ENCODE peak calls at places on chromosomes 3 and 15, in eight cellular contexts. A, I, D, F, U, C, L and O are unnamed samples.

GRCh38 chr3:112814256-112814655 is 32.4 kb downstream of the CD200R1L start:
- DNase-seq in A (no peak), I (no peak), D (no peak), F (peak; percentile 57), U (no peak), C (no peak), L (no peak), O (no peak)

GRCh38 chr3:159082514-159082913 is 280.7 kb downstream of the MFSD1 start:
- DNase-seq in A (no peak), I (no peak), D (no peak), F (no peak), U (no peak), C (no peak), L (no peak), O (no peak)

GRCh38 chr15:57031082-57031481 is 112.6 kb downstream of the TCF12 start:
- DNase-seq in A (no peak), I (no peak), D (no peak), F (no peak), U (no peak), C (no peak), L (no peak), O (no peak)

GRCh38 chr15:51696566-51696965 is 15.3 kb downstream of the SCG3 start:
- DNase-seq in A (no peak), I (no peak), D (no peak), F (peak; percentile 7), U (no peak), C (no peak), L (no peak), O (no peak)

GRCh38 chr3:122977645-122978466 is 49.7 kb downstream of the SEMA5B start:
- DNase-seq in A (no peak), I (no peak), D (no peak), F (peak; percentile 76), U (no peak), C (no peak), L (no peak), O (peak; percentile 72)

GRCh38 chr15:72856549-72857040 is 73.0 kb upstream of the ADPGK start:
- DNase-seq in A (no peak), I (no peak), D (peak; percentile 14), F (no peak), U (peak; percentile 64), C (no peak), L (no peak), O (no peak)

GRCh38 chr3:148880681-148881080 is 15.6 kb downstream of the CPA3 start:
- DNase-seq in A (no peak), I (no peak), D (no peak), F (peak; percentile 72), U (no peak), C (no peak), L (no peak), O (no peak)

GRCh38 chr15:80049046-80049445 is 10.4 kb upstream of the ZFAND6 start:
- DNase-seq in A (no peak), I (no peak), D (no peak), F (no peak), U (no peak), C (no peak), L (no peak), O (no peak)

GRCh38 chr3:122697952-122698625 is 17.4 kb downstream of the PARP14 start:
- DNase-seq in A (no peak), I (no peak), D (no peak), F (no peak), U (no peak), C (no peak), L (no peak), O (no peak)

GRCh38 chr15:25600751-25601150 is 161.9 kb upstream of the UBE3A start:
- DNase-seq in A (no peak), I (no peak), D (no peak), F (no peak), U (no peak), C (no peak), L (no peak), O (no peak)

GRCh38 chr15:73237910-73238309 is 130.8 kb downstream of the HCN4 start:
- DNase-seq in A (no peak), I (no peak), D (no peak), F (no peak), U (no peak), C (no peak), L (no peak), O (no peak)

GRCh38 chr3:110664148-110664547 is 407.5 kb upstream of the NECTIN3 start:
- DNase-seq in A (no peak), I (no peak), D (no peak), F (no peak), U (no peak), C (no peak), L (no peak), O (no peak)

GRCh38 chr3:52529376-52530333 is 4.0 kb downstream of the NT5DC2 start:
- DNase-seq in A (peak; percentile 7), I (peak; percentile 34), D (no peak), F (no peak), U (no peak), C (peak; percentile 68), L (no peak), O (no peak)

GRCh38 chr15:101805605-101806345 is 2.5 kb downstream of the OR4F6 start:
- DNase-seq in A (no peak), I (no peak), D (no peak), F (no peak), U (no peak), C (no peak), L (no peak), O (no peak)

GRCh38 chr3:112582242-112582874 is 20.5 kb downstream of the SLC35A5 start:
- DNase-seq in A (no peak), I (no peak), D (no peak), F (peak; percentile 60), U (no peak), C (no peak), L (peak; percentile 16), O (no peak)

GRCh38 chr3:184814214-184814613 is 2.2 kb downstream of the VPS8 start:
- DNase-seq in A (no peak), I (no peak), D (no peak), F (no peak), U (peak; percentile 37), C (no peak), L (no peak), O (no peak)

GRCh38 chr15:99956022-99956775 is 223.0 kb upstream of the LYSMD4 start:
- DNase-seq in A (no peak), I (peak; percentile 48), D (peak; percentile 70), F (no peak), U (peak; percentile 34), C (peak; percentile 50), L (no peak), O (no peak)

GRCh38 chr3:151346292-151346691 is 16.9 kb upstream of the P2RY13 start:
- DNase-seq in A (no peak), I (no peak), D (no peak), F (no peak), U (no peak), C (no peak), L (no peak), O (no peak)

GRCh38 chr3:36988336-36988735 is 4.6 kb downstream of the EPM2AIP1 start:
- DNase-seq in A (no peak), I (no peak), D (no peak), F (no peak), U (no peak), C (no peak), L (no peak), O (no peak)

GRCh38 chr3:36991147-36991546 is 1.8 kb downstream of the EPM2AIP1 start:
- DNase-seq in A (no peak), I (no peak), D (no peak), F (no peak), U (no peak), C (no peak), L (no peak), O (no peak)

GRCh38 chr3:36989000-36989399 is 3.9 kb downstream of the EPM2AIP1 start:
- DNase-seq in A (no peak), I (no peak), D (no peak), F (no peak), U (no peak), C (no peak), L (no peak), O (no peak)

GRCh38 chr3:36991923-36992805 is 767 bp downstream of the EPM2AIP1 start:
- DNase-seq in A (peak; percentile 35), I (no peak), D (no peak), F (peak; percentile 21), U (no peak), C (peak; percentile 71), L (no peak), O (peak; percentile 33)

DNA sequence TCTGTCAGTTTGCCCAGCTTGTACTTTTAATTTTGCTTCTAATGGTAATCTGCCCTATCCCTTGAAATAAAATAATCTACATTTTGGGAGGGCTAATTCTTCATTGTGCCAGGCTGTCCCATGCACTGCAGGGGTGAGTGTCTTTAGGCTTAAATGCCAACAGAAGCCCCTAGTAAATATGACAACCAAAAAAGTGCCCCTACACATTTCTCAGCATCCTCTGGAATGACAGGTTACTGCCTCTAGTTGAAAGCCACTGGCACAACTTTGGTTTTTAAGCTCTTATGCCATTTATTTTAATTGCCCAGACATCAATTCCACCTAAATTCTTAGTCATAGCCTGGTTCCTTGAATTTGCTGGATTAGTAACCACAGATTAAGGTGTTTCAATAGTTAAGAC is 3.4 kb downstream of the EPM2AIP1 start:
- DNase-seq in A (no peak), I (no peak), D (no peak), F (no peak), U (no peak), C (no peak), L (no peak), O (no peak)
- H3K4me3 ChIP-seq in A (no peak overlapping the region), I (peak overlapping the region; percentile 43), D (peak overlapping the region; percentile 78), F (peak overlapping the region; percentile 83), U (peak overlapping the region; percentile 10), C (no peak overlapping the region), L (peak overlapping the region; percentile 60), O (no peak overlapping the region)

DNA sequence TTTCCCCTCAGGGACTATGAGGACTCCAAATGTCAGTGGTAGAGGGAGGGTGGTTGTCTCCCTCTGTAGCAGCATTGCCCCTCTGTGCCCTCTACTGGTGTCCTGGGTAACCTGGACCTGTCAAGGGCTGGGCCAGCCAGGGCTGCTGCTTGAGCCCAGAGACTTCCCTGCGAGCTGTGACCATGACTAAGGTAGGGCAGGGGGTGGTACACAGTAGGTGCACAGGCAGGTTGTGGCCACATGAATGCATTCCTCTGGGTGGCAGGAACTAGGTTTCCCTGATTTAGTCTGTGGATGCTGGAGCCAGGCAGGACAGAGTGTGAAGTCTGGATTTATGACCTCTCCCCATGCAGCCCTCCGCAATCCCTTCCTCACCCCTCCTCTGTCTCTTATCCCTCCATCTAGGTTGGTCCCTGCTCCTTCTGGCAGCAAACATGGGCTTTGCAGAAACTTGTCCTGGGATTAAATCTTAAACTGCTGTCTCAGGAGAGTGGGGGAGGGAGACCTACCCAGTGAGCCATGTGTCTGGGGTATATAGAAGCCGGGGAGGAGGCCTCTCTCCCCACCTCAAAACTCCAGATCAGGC is 8.7 kb upstream of the SEMA3F start:
- DNase-seq in A (no peak), I (no peak), D (no peak), F (peak; percentile 43), U (no peak), C (no peak), L (no peak), O (no peak)
- TF ChIP-seq POLR2AphosphoS5 in A (no peak), I (no peak), D (no peak), F (no peak), U (no peak), C (no peak), L (no peak), O (no peak)

GRCh38 chr15:77497108-77497737 is 76.5 kb downstream of the HMG20A start:
- DNase-seq in A (peak; percentile 22), I (peak; percentile 69), D (peak; percentile 75), F (no peak), U (no peak), C (peak; percentile 91), L (no peak), O (no peak)
- H3K4me3 ChIP-seq in A (no peak overlapping the region), I (peak overlapping the region; percentile 50), D (no peak overlapping the region), F (no peak overlapping the region), U (peak overlapping the region; percentile 28), C (no peak overlapping the region), L (no peak overlapping the region), O (no peak overlapping the region)

GRCh38 chr3:24287728-24288450 is 206.8 kb downstream of the THRB start:
- DNase-seq in A (peak; percentile 17), I (no peak), D (no peak), F (no peak), U (no peak), C (peak; percentile 79), L (no peak), O (peak; percentile 57)
- TF ChIP-seq POLR2AphosphoS5 in A (no peak), I (no peak), D (no peak), F (no peak), U (no peak), C (peak; percentile 64), L (no peak), O (no peak)